ENCODE peak calls at places on chromosomes 11 and 22, in five cellular contexts. Z, S, A, U and B are unnamed samples.

GRCh38 chr11:12128191-12128841 is 17.9 kb downstream of the MICAL2 start:
- DNase-seq in Z (no peak), S (no peak), A (no peak), U (no peak), B (no peak)

GRCh38 chr11:113554531-113554930 is 79.3 kb upstream of the DRD2 start:
- DNase-seq in S (no peak), Z (no peak), U (no peak), A (no peak), B (no peak)

GRCh38 chr11:107916671-107917241 is 11.5 kb upstream of the RAB39A start:
- DNase-seq in Z (peak; percentile 63), A (peak; percentile 49), U (peak; percentile 14), S (no peak), B (peak; percentile 25)

GRCh38 chr11:115418081-115418480 is 86.1 kb downstream of the CADM1 start:
- DNase-seq in S (no peak), A (no peak), U (no peak), Z (no peak), B (no peak)

GRCh38 chr11:13695886-13696285 is 27.4 kb downstream of the FAR1 start:
- DNase-seq in U (no peak), A (no peak), Z (no peak), S (no peak), B (no peak)

GRCh38 chr11:73875840-73876239 is 806 bp downstream of the COA4 start:
- DNase-seq in U (peak; percentile 5), A (no peak), Z (no peak), S (no peak), B (no peak)

GRCh38 chr11:612201-612960 is 3.4 kb downstream of the IRF7 start:
- DNase-seq in Z (peak; percentile 36), S (no peak), A (peak; percentile 33), U (peak; percentile 31), B (no peak)

GRCh38 chr22:35400335-35400680 is 368 bp downstream of the MCM5 start:
- DNase-seq in A (no peak), U (no peak), Z (no peak), S (no peak), B (no peak)

GRCh38 chr11:79437981-79438630 is 2.7 kb downstream of the TENM4 start:
- DNase-seq in Z (no peak), A (no peak), U (no peak), S (no peak), B (no peak)

GRCh38 chr11:120135838-120136237 is 2.1 kb downstream of the TRIM29 start:
- DNase-seq in U (no peak), A (no peak), S (no peak), Z (no peak), B (no peak)

GRCh38 chr11:63918576-63919171 is 1.7 kb upstream of the RCOR2 start:
- DNase-seq in U (peak; percentile 40), Z (no peak), A (no peak), S (no peak), B (no peak)

GRCh38 chr22:28333106-28333505 is 346.5 kb downstream of the TTC28 start:
- DNase-seq in A (no peak), U (no peak), S (no peak), Z (no peak), B (no peak)

GRCh38 chr11:8831861-8832260 is 79.1 kb upstream of the AKIP1 start:
- DNase-seq in S (no peak), U (no peak), A (no peak), Z (no peak), B (no peak)

GRCh38 chr22:46077669-46078099 is 72.6 kb upstream of the PPARA start:
- DNase-seq in Z (no peak), A (no peak), S (no peak), U (no peak), B (no peak)

GRCh38 chr22:49349841-49350381 is 477.8 kb downstream of the BRD1 start:
- DNase-seq in Z (no peak), A (no peak), S (no peak), U (no peak), B (no peak)

GRCh38 chr11:6992026-6992425 is 28.1 kb downstream of the ZNF214 start:
- DNase-seq in U (no peak), A (no peak), S (no peak), Z (no peak), B (no peak)